ENCODE peak calls at places on chromosomes 16 and 17, in five cellular contexts. K is heart left ventricle; X is HCT116; L is GM23248; E is CD8-positive, alpha-beta memory T cell. R is an unnamed sample.

GRCh38 chr17:75638893-75639292 is 5.7 kb downstream of the SMIM5 start:
- DNase-seq in K (peak), X (no peak), L (no peak), E (no peak), R (no peak)

GRCh38 chr17:37133131-37133530 is 184.4 kb downstream of the AATF start:
- DNase-seq in K (no peak), X (no peak), L (no peak), E (no peak), R (peak)

GRCh38 chr16:75420987-75421819 is 12.1 kb downstream of the CFDP1 start:
- DNase-seq in K (peak), X (no peak), L (peak), E (no peak), R (peak)

GRCh38 chr17:20095366-20096080 is 86.4 kb downstream of the SPECC1 start:
- DNase-seq in K (peak), X (peak), L (peak), E (no peak), R (no peak)

GRCh38 chr17:75250009-75250471 is 11.4 kb downstream of the GGA3 start:
- DNase-seq in K (no peak), X (no peak), L (peak), E (peak), R (no peak)

GRCh38 chr17:17401271-17401781 is 75.5 kb upstream of the MED9 start:
- DNase-seq in K (peak), X (peak), L (peak), E (no peak), R (no peak)

GRCh38 chr17:67443931-67444597 is 67.0 kb downstream of the PITPNC1 start:
- DNase-seq in K (no peak), X (no peak), L (peak), E (no peak), R (no peak)

GRCh38 chr16:56094231-56094630 is 97.1 kb upstream of the GNAO1 start:
- DNase-seq in K (no peak), X (no peak), L (no peak), E (no peak), R (no peak)

GRCh38 chr16:74455619-74456289 is 34.5 kb upstream of the CLEC18B start:
- DNase-seq in K (no peak), X (no peak), L (peak), E (no peak), R (peak)

GRCh38 chr16:73057369-73058210 is 9.7 kb upstream of the ZFHX3 start:
- DNase-seq in K (no peak), X (no peak), L (peak), E (no peak), R (no peak)

GRCh38 chr16:89502319-89502843 is 5.8 kb upstream of the SPG7 start:
- DNase-seq in K (no peak), X (peak), L (no peak), E (no peak), R (no peak)

GRCh38 chr17:42458497-42459255 is at the start of gene ATP6V0A1:
- DNase-seq in K (peak), X (peak), L (peak), E (peak), R (peak)

GRCh38 chr17:48051706-48052486 is 3.7 kb downstream of the NFE2L1 start:
- DNase-seq in K (no peak), X (no peak), L (peak), E (no peak), R (peak)

DNA sequence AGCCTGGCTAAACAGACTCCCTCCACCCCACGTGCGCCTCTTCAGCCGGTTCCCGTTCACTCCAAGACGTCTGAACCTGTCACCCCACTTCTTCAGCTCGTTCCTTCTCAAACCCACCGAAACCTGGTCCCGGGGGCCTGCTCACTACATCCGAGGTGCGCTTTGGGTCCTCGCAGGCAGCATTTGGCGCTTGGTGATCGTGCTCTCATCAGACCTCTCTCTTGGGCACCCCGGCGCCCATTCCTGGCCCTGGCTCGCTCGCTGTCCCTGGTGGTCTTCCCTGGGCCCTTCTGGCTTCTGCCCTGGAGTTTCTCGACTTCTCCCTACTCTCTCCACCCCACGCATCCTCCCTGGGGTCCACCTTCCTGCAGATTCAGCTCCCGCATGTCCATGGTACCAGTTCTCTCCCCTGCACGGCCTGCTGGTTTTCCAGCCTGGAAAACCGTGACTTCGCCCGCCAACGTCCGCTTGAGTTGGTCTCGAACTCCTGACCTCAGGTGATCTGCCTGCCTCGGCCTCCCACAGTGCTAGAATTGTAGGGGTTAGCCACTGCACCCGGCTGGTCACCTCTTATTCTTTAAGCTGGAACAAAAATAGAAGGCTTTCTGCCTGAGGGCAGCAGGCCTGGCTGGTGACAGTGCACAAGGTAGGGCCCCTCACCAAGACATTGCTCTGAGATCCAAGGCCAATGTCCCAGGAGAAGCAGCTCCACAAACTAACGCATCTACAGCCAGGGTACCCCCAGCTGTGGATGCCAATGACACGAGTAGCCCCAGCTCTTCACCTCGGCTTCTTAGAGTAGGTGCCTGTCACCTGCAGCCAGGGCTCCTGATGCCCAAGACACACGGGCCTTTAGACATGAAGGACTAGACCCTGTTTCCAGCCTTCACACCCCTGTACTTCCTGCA is 1.0 kb upstream of the MEAK7 start:
- DNase-seq in K (no peak), X (no peak), L (no peak), E (no peak), R (no peak)
- H3K4me3 ChIP-seq in K (peak), X (peak), L (peak), E (peak), R (peak)

GRCh38 chr17:8153550-8153956 is 1.3 kb upstream of the PER1 start:
- DNase-seq in K (peak), X (no peak), L (peak), E (no peak), R (peak)

GRCh38 chr17:8153957-8154607 is 1.9 kb upstream of the PER1 start:
- DNase-seq in K (peak), X (peak), L (peak), E (peak), R (peak)

GRCh38 chr17:8152112-8152775 is at the start of gene PER1:
- DNase-seq in K (peak), X (peak), L (peak), E (peak), R (peak)

GRCh38 chr17:8151641-8152111 is 528 bp downstream of the PER1 start:
- DNase-seq in K (peak), X (no peak), L (peak), E (no peak), R (peak)

GRCh38 chr17:8152981-8153549 is 861 bp upstream of the PER1 start:
- DNase-seq in K (peak), X (no peak), L (peak), E (no peak), R (no peak)
- H3K4me3 ChIP-seq in K (peak), X (peak), L (peak), E (peak), R (peak)

GRCh38 chr16:13897806-13898205 is 22.1 kb upstream of the ERCC4 start:
- DNase-seq in K (no peak), X (no peak), L (no peak), E (no peak), R (no peak)
- H3K4me3 ChIP-seq in K (no peak), X (no peak), L (no peak), E (no peak), R (no peak)

GRCh38 chr17:39861235-39861634 is 2.9 kb downstream of the IKZF3 start:
- DNase-seq in K (no peak), X (no peak), L (no peak), E (no peak), R (no peak)
- H3K4me3 ChIP-seq in K (no peak), X (no peak), L (no peak), E (peak), R (no peak)